ENCODE peak calls at places on chromosome 22, in five cellular contexts. Z is K562, Q is HCT116, A is HepG2, J is SK-N-SH. O is an unnamed sample.

GRCh38 chr22:19035474-19036228 is 86.6 kb downstream of the DGCR2 start:
- DNase-seq in Z (peak; percentile 64), Q (no peak), A (no peak), J (no peak), O (no peak)

GRCh38 chr22:17369553-17370035 is 334 bp downstream of the CECR2 start:
- DNase-seq in Q (no peak), J (peak; percentile 61), A (no peak), Z (no peak), O (peak; percentile 38)

GRCh38 chr22:22210375-22210774 is 34.2 kb upstream of the VPREB1 start:
- DNase-seq in J (no peak), A (no peak), Z (no peak), Q (peak; percentile 22), O (no peak)

GRCh38 chr22:37618674-37619073 is 10.0 kb downstream of the GGA1 start:
- DNase-seq in J (no peak), Z (no peak), A (no peak), Q (no peak), O (no peak)

GRCh38 chr22:23067691-23068090 is 2.6 kb upstream of the GNAZ start:
- DNase-seq in Q (no peak), Z (no peak), J (no peak), A (no peak), O (no peak)

GRCh38 chr22:33427461-33427860 is 369.3 kb upstream of the SYN3 start:
- DNase-seq in Q (no peak), Z (no peak), A (no peak), J (no peak), O (no peak)

GRCh38 chr22:18048441-18048898 is 24.1 kb upstream of the MICAL3 start:
- DNase-seq in Q (no peak), J (no peak), Z (peak; percentile 48), A (no peak), O (peak; percentile 16)

GRCh38 chr22:26770624-26771023 is 113.2 kb downstream of the MIAT start:
- DNase-seq in A (no peak), Q (no peak), Z (no peak), J (no peak), O (no peak)

GRCh38 chr22:24189249-24190158 is 8.2 kb downstream of the SUSD2 start:
- DNase-seq in A (peak; percentile 52), J (peak; percentile 95), Q (no peak), Z (peak; percentile 56), O (peak; percentile 68)

GRCh38 chr22:36770946-36771340 is 5.0 kb downstream of the IFT27 start:
- DNase-seq in Z (no peak), A (no peak), Q (no peak), J (no peak), O (no peak)

GRCh38 chr22:24184057-24184798 is 2.9 kb downstream of the SUSD2 start:
- DNase-seq in J (peak; percentile 13), Z (no peak), Q (no peak), A (no peak), O (no peak)

GRCh38 chr22:30159561-30160353 is 79.5 kb downstream of the HORMAD2 start:
- DNase-seq in Z (no peak), A (peak; percentile 12), J (no peak), Q (no peak), O (peak; percentile 13)

GRCh38 chr22:30602049-30602448 is 4.9 kb upstream of the TCN2 start:
- DNase-seq in J (no peak), A (peak; percentile 47), Z (peak; percentile 45), Q (peak; percentile 53), O (no peak)

GRCh38 chr22:18906896-18907295 is 776 bp downstream of the DGCR6 start:
- DNase-seq in A (no peak), J (no peak), Q (no peak), Z (no peak), O (no peak)

GRCh38 chr22:22721681-22722309 is 77.4 kb downstream of the GGTLC2 start:
- DNase-seq in J (no peak), Q (no peak), Z (peak; percentile 67), A (no peak), O (no peak)

GRCh38 chr22:44975444-44976262 is 34.2 kb downstream of the PHF21B start:
- DNase-seq in Q (peak; percentile 71), J (peak; percentile 81), A (peak; percentile 66), Z (peak; percentile 84), O (peak; percentile 79)

GRCh38 chr22:23574877-23575276 is 5.2 kb downstream of the IGLL1 start:
- DNase-seq in Z (no peak), A (no peak), J (no peak), Q (no peak), O (no peak)

GRCh38 chr22:38081941-38082828 is 1.8 kb downstream of the SLC16A8 start:
- DNase-seq in A (no peak), Z (no peak), Q (no peak), J (no peak), O (no peak)

GRCh38 chr22:37218399-37218770 is 6.1 kb upstream of the SSTR3 start:
- DNase-seq in Q (no peak), A (no peak), J (no peak), Z (no peak), O (no peak)

GRCh38 chr22:20027966-20028854 is 7.3 kb downstream of the TANGO2 start:
- DNase-seq in A (no peak), J (no peak), Z (peak; percentile 78), Q (no peak), O (no peak)

GRCh38 chr22:26892401-26893033 is 235.1 kb downstream of the MIAT start:
- DNase-seq in J (no peak), Z (no peak), A (no peak), Q (no peak), O (peak; percentile 20)

GRCh38 chr22:30245985-30246901 is at the start of gene LIF:
- DNase-seq in Q (no peak), A (no peak), J (peak; percentile 83), Z (peak; percentile 18), O (no peak)

GRCh38 chr22:22576244-22576988 is 17.4 kb upstream of the PRAME start:
- DNase-seq in Z (peak; percentile 96), A (peak; percentile 32), Q (peak; percentile 29), J (peak; percentile 79), O (peak; percentile 62)

GRCh38 chr22:30575859-30576258 is 1.4 kb upstream of the GAL3ST1 start:
- DNase-seq in Z (no peak), A (no peak), J (no peak), Q (no peak), O (no peak)

GRCh38 chr22:30277547-30278344 is 11.1 kb upstream of the OSM start:
- DNase-seq in Z (no peak), A (no peak), J (no peak), Q (no peak), O (no peak)

GRCh38 chr22:17786435-17787158 is 12.3 kb upstream of the BID start:
- DNase-seq in A (peak; percentile 91), Q (no peak), Z (peak; percentile 94), J (no peak), O (no peak)

GRCh38 chr22:33853200-33854097 is 66.8 kb downstream of the LARGE1 start:
- DNase-seq in J (peak; percentile 64), Q (no peak), A (peak; percentile 19), Z (no peak), O (peak; percentile 43)

GRCh38 chr22:17868771-17869170 is 94.5 kb upstream of the BID start:
- DNase-seq in Q (no peak), J (peak; percentile 42), Z (no peak), A (no peak), O (no peak)

GRCh38 chr22:20254975-20255946 is 12.9 kb downstream of the RTN4R start:
- DNase-seq in Z (no peak), Q (no peak), J (peak; percentile 57), A (no peak), O (peak; percentile 70)

GRCh38 chr22:20639343-20639742 is 131.9 kb downstream of the MED15 start:
- DNase-seq in Z (no peak), Q (no peak), A (no peak), J (no peak), O (no peak)

GRCh38 chr22:28710112-28710888 is 30.7 kb upstream of the TTC28 start:
- DNase-seq in J (peak; percentile 42), Z (no peak), A (peak; percentile 13), Q (no peak), O (no peak)

GRCh38 chr22:37176464-37177061 is 11.5 kb downstream of the C1QTNF6 start:
- DNase-seq in A (no peak), Z (no peak), J (peak; percentile 79), Q (no peak), O (no peak)

GRCh38 chr22:22927196-22927887 is 39.7 kb downstream of the IGLL5 start:
- DNase-seq in Q (no peak), A (no peak), J (no peak), Z (no peak), O (no peak)

GRCh38 chr22:25874327-25874726 is 132.3 kb downstream of the MYO18B start:
- DNase-seq in A (no peak), Z (no peak), J (no peak), Q (no peak), O (no peak)

GRCh38 chr22:37996079-37996478 is 11.7 kb upstream of the SOX10 start:
- DNase-seq in Q (no peak), Z (no peak), J (peak; percentile 51), A (no peak), O (no peak)

GRCh38 chr22:31618471-31619176 is 43.4 kb downstream of the PISD start:
- DNase-seq in Q (no peak), Z (no peak), J (no peak), A (no peak), O (no peak)

GRCh38 chr22:40709752-40710413 is 30.6 kb downstream of the MCHR1 start:
- DNase-seq in J (peak; percentile 54), Z (peak; percentile 65), Q (no peak), A (no peak), O (no peak)
- TF ChIP-seq JUND in J (no peak), Z (peak; percentile 52), Q (no peak), A (no peak), O (no peak)

GRCh38 chr22:35140879-35141745 is 75.2 kb downstream of the ISX start:
- DNase-seq in Z (peak; percentile 57), A (no peak), Q (no peak), J (peak; percentile 23), O (peak; percentile 4)
- TF ChIP-seq JUND in Z (no peak), A (no peak), Q (no peak), J (no peak), O (no peak)

GRCh38 chr22:46002757-46003270 is 25.9 kb upstream of the WNT7B start:
- DNase-seq in Q (no peak), J (no peak), Z (no peak), A (no peak), O (no peak)
- TF ChIP-seq JUND in Q (no peak), J (no peak), Z (no peak), A (no peak), O (no peak)

GRCh38 chr22:49402169-49402568 is 425.5 kb downstream of the BRD1 start:
- DNase-seq in Z (no peak), A (no peak), Q (no peak), J (no peak), O (no peak)
- TF ChIP-seq JUND in Z (no peak), A (no peak), Q (no peak), J (no peak), O (no peak)

GRCh38 chr22:43878079-43878795 is 13.6 kb downstream of the PNPLA5 start:
- DNase-seq in J (no peak), A (no peak), Z (no peak), Q (no peak), O (no peak)
- TF ChIP-seq JUND in J (no peak), A (no peak), Z (no peak), Q (no peak), O (no peak)

GRCh38 chr22:43315687-43316217 is 27.4 kb downstream of the SCUBE1 start:
- DNase-seq in Z (no peak), A (no peak), Q (no peak), J (no peak), O (no peak)
- TF ChIP-seq JUND in Z (no peak), A (no peak), Q (no peak), J (no peak), O (no peak)

O was measured in T47D.